ENCODE peak calls at places on chromosome 3, in ten cellular contexts. One of them, this sample, is unnamed.

GRCh38 chr3:138417559-138417982 is 16.8 kb upstream of the ESYT3 start:
- DNase-seq in tibial nerve: peak
- DNase-seq in stomach: peak
- DNase-seq in sigmoid colon: peak
- DNase-seq in K562: peak
- DNase-seq in transverse colon: peak
- DNase-seq in ovary: peak
- DNase-seq in HepG2: peak
- DNase-seq in A549: peak
- DNase-seq in upper lobe of left lung: peak
- DNase-seq in this sample: no peak

GRCh38 chr3:136350132-136350531 is 100.0 kb downstream of the PCCB start:
- DNase-seq in tibial nerve: no peak
- DNase-seq in stomach: no peak
- DNase-seq in sigmoid colon: peak
- DNase-seq in K562: no peak
- DNase-seq in transverse colon: peak
- DNase-seq in ovary: peak
- DNase-seq in HepG2: no peak
- DNase-seq in A549: no peak
- DNase-seq in upper lobe of left lung: no peak
- DNase-seq in this sample: no peak

GRCh38 chr3:146709969-146710368 is 104.8 kb upstream of the PLSCR5 start:
- DNase-seq in tibial nerve: no peak
- DNase-seq in stomach: no peak
- DNase-seq in sigmoid colon: no peak
- DNase-seq in K562: no peak
- DNase-seq in transverse colon: no peak
- DNase-seq in ovary: no peak
- DNase-seq in HepG2: no peak
- DNase-seq in A549: no peak
- DNase-seq in upper lobe of left lung: no peak
- DNase-seq in this sample: no peak

GRCh38 chr3:40915346-40915865 is 283.9 kb upstream of the CTNNB1 start:
- DNase-seq in tibial nerve: no peak
- DNase-seq in stomach: no peak
- DNase-seq in sigmoid colon: no peak
- DNase-seq in K562: no peak
- DNase-seq in transverse colon: no peak
- DNase-seq in ovary: no peak
- DNase-seq in HepG2: no peak
- DNase-seq in A549: no peak
- DNase-seq in upper lobe of left lung: no peak
- DNase-seq in this sample: no peak

GRCh38 chr3:25354071-25354470 is 74.0 kb upstream of the RARB start:
- DNase-seq in tibial nerve: no peak
- DNase-seq in stomach: no peak
- DNase-seq in sigmoid colon: no peak
- DNase-seq in K562: no peak
- DNase-seq in transverse colon: no peak
- DNase-seq in ovary: no peak
- DNase-seq in HepG2: no peak
- DNase-seq in A549: no peak
- DNase-seq in upper lobe of left lung: no peak
- DNase-seq in this sample: no peak

GRCh38 chr3:79564192-79564591 is 203.6 kb downstream of the ROBO1 start:
- DNase-seq in tibial nerve: no peak
- DNase-seq in stomach: no peak
- DNase-seq in sigmoid colon: no peak
- DNase-seq in K562: no peak
- DNase-seq in transverse colon: no peak
- DNase-seq in ovary: no peak
- DNase-seq in HepG2: no peak
- DNase-seq in A549: no peak
- DNase-seq in upper lobe of left lung: no peak
- DNase-seq in this sample: no peak

GRCh38 chr3:13615019-13615528 is 66.1 kb downstream of the FBLN2 start:
- DNase-seq in tibial nerve: no peak
- DNase-seq in stomach: no peak
- DNase-seq in sigmoid colon: no peak
- DNase-seq in K562: no peak
- DNase-seq in transverse colon: no peak
- DNase-seq in ovary: no peak
- DNase-seq in HepG2: no peak
- DNase-seq in A549: no peak
- DNase-seq in upper lobe of left lung: no peak
- DNase-seq in this sample: no peak

GRCh38 chr3:67674055-67674454 is 19.6 kb upstream of the SUCLG2 start:
- DNase-seq in tibial nerve: no peak
- DNase-seq in stomach: no peak
- DNase-seq in sigmoid colon: no peak
- DNase-seq in K562: no peak
- DNase-seq in transverse colon: no peak
- DNase-seq in ovary: no peak
- DNase-seq in HepG2: no peak
- DNase-seq in A549: no peak
- DNase-seq in upper lobe of left lung: no peak
- DNase-seq in this sample: no peak

GRCh38 chr3:169765281-169765624 is 393 bp upstream of the TERC start:
- DNase-seq in tibial nerve: no peak
- DNase-seq in stomach: no peak
- DNase-seq in sigmoid colon: no peak
- DNase-seq in K562: no peak
- DNase-seq in transverse colon: no peak
- DNase-seq in ovary: no peak
- DNase-seq in HepG2: no peak
- DNase-seq in A549: no peak
- DNase-seq in upper lobe of left lung: no peak
- DNase-seq in this sample: no peak

DNA sequence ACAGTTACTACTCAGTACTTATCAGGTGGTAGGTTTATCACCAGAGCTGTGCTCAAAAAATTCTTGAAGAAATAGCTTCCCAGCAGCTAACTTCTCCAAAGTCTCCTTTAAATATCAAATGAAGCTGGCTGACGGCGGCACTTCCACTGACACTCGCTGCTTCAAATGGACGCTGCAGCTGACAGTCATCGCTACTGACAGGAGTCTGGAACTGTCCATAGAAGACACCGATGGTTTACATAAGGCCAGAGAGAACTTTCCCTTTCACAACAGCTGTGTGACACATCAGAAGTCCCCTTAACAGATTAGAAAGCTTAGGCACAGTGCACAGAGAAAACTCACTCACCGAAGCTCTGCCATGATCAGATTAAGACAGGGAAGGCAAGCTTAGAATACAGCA is 270.2 kb downstream of the SHOX2 start:
- DNase-seq in tibial nerve: no peak
- DNase-seq in stomach: no peak
- DNase-seq in sigmoid colon: no peak
- DNase-seq in K562: peak
- DNase-seq in transverse colon: no peak
- DNase-seq in ovary: no peak
- DNase-seq in HepG2: no peak
- DNase-seq in A549: no peak
- DNase-seq in upper lobe of left lung: no peak
- DNase-seq in this sample: no peak
- H3K4me3 ChIP-seq in tibial nerve: no peak
- H3K4me3 ChIP-seq in stomach: no peak
- H3K4me3 ChIP-seq in sigmoid colon: no peak
- H3K4me3 ChIP-seq in K562: no peak
- H3K4me3 ChIP-seq in transverse colon: no peak
- H3K4me3 ChIP-seq in ovary: no peak
- H3K4me3 ChIP-seq in HepG2: no peak
- H3K4me3 ChIP-seq in A549: no peak
- H3K4me3 ChIP-seq in upper lobe of left lung: no peak
- H3K4me3 ChIP-seq in this sample: no peak

GRCh38 chr3:39098473-39099000 is 8.9 kb downstream of the GORASP1 start:
- DNase-seq in tibial nerve: no peak
- DNase-seq in stomach: no peak
- DNase-seq in sigmoid colon: no peak
- DNase-seq in K562: no peak
- DNase-seq in transverse colon: no peak
- DNase-seq in ovary: no peak
- DNase-seq in HepG2: no peak
- DNase-seq in A549: no peak
- DNase-seq in upper lobe of left lung: no peak
- DNase-seq in this sample: no peak
- TF ChIP-seq EP300 in tibial nerve: no peak
- TF ChIP-seq EP300 in stomach: no peak
- TF ChIP-seq EP300 in sigmoid colon: no peak
- TF ChIP-seq EP300 in K562: no peak
- TF ChIP-seq EP300 in transverse colon: no peak
- TF ChIP-seq EP300 in ovary: no peak
- TF ChIP-seq EP300 in HepG2: no peak
- TF ChIP-seq EP300 in A549: no peak
- TF ChIP-seq EP300 in upper lobe of left lung: no peak
- TF ChIP-seq EP300 in this sample: no peak

DNA sequence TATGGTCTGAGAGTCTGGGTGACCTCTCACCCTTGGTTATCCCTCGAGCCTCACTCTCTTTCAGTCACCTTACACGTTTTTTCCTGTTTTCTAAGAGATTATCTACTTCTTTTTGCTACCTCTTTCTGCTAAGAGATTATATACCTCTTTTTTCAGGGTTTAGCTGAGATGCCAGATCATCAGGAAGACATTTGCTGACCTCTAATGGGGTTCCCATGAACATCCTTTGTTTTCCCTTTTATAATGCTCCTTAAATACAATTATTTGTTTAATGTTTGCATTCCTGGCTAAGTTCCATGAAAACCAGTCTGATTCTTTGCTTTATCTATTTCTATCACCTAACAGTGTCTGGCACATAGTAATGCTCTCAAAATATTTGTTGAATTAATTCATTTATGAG is 39.6 kb downstream of the LEKR1 start:
- DNase-seq in tibial nerve: no peak
- DNase-seq in stomach: no peak
- DNase-seq in sigmoid colon: no peak
- DNase-seq in K562: no peak
- DNase-seq in transverse colon: no peak
- DNase-seq in ovary: no peak
- DNase-seq in HepG2: no peak
- DNase-seq in A549: no peak
- DNase-seq in upper lobe of left lung: no peak
- DNase-seq in this sample: no peak
- TF ChIP-seq CTCF in tibial nerve: no peak
- TF ChIP-seq CTCF in stomach: no peak
- TF ChIP-seq CTCF in sigmoid colon: no peak
- TF ChIP-seq CTCF in K562: peak
- TF ChIP-seq CTCF in transverse colon: no peak
- TF ChIP-seq CTCF in ovary: no peak
- TF ChIP-seq CTCF in HepG2: no peak
- TF ChIP-seq CTCF in A549: no peak
- TF ChIP-seq CTCF in upper lobe of left lung: no peak
- TF ChIP-seq CTCF in this sample: no peak

DNA sequence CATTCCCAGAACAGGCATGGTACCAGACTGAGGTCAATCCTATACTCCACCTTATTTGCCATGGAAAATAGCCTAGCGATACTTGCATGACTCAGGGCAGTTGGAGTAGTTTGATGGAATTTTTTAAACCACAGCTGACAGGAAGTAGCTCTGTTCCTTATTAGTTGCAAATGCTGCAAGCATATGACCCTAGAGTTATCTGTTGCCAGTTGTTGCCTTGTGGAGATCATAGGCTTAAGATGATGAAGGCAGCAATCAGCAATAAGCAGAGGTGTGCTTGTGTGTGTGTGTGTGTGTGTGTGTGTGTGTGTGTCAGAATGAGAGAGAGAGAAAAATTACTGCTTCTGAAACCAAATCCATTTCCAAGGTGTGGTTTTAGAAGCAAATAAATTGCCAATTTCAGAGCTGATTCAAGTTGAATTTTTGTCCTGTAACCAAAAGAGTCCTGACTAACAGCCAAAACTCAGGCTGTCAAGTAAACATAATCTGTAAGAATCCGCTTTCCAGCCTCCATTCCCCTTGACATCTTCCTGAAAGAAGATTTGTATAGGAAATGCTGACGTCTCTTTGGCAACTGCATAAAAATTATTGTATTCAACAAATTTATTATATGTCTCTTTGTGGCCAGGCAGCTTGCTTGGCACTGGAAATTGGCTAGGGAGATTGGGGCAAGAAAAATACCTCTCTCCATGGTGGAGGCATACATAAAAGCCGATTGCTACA is 141.2 kb downstream of the SERPINI1 start:
- DNase-seq in tibial nerve: peak
- DNase-seq in stomach: no peak
- DNase-seq in sigmoid colon: no peak
- DNase-seq in K562: no peak
- DNase-seq in transverse colon: no peak
- DNase-seq in ovary: no peak
- DNase-seq in HepG2: no peak
- DNase-seq in A549: no peak
- DNase-seq in upper lobe of left lung: no peak
- DNase-seq in this sample: no peak
- H3K4me3 ChIP-seq in tibial nerve: no peak
- H3K4me3 ChIP-seq in stomach: no peak
- H3K4me3 ChIP-seq in sigmoid colon: no peak
- H3K4me3 ChIP-seq in K562: no peak
- H3K4me3 ChIP-seq in transverse colon: no peak
- H3K4me3 ChIP-seq in ovary: no peak
- H3K4me3 ChIP-seq in HepG2: no peak
- H3K4me3 ChIP-seq in A549: no peak
- H3K4me3 ChIP-seq in upper lobe of left lung: no peak
- H3K4me3 ChIP-seq in this sample: no peak